ENCODE peak calls at places on chromosome 17, in four cellular contexts. W is activated T-cell treated with anti-CD3 and anti-CD28 coated beads, Interleukin-2, amount 50 U/mL, for 4 hours; T is stimulated activated CD4-positive, alpha-beta T cell treated with anti-CD3 and anti-CD28 coated beads, Interleukin-4, amount 100 ng/mL, for 48 hours; V is colonic mucosa. R is an unnamed sample.

GRCh38 chr17:30599424-30600061 is 122.3 kb downstream of the GOSR1 start:
- DNase-seq in W (no peak), T (no peak), V (peak), R (no peak)

GRCh38 chr17:3935140-3935542 is 18.9 kb upstream of the P2RX1 start:
- DNase-seq in W (no peak), T (no peak), V (peak), R (peak)

GRCh38 chr17:41910701-41911391 is 7.9 kb downstream of the ACLY start:
- DNase-seq in W (no peak), T (no peak), V (no peak), R (peak)

GRCh38 chr17:35028531-35029262 is 34.8 kb downstream of the RFFL start:
- DNase-seq in W (no peak), T (no peak), V (no peak), R (peak)

GRCh38 chr17:63838586-63839184 is 3.8 kb downstream of the SMARCD2 start:
- DNase-seq in W (no peak), T (no peak), V (peak), R (peak)

GRCh38 chr17:61487161-61487654 is 35.0 kb downstream of the TBX4 start:
- DNase-seq in W (no peak), T (no peak), V (no peak), R (no peak)

GRCh38 chr17:65594585-65594940 is 33.1 kb upstream of the AXIN2 start:
- DNase-seq in W (no peak), T (no peak), V (no peak), R (no peak)

GRCh38 chr17:83161298-83162034 is 82.1 kb downstream of the METRNL start:
- DNase-seq in W (no peak), T (no peak), V (no peak), R (no peak)

GRCh38 chr17:66645259-66645658 is 189.7 kb upstream of the CACNG5 start:
- DNase-seq in W (no peak), T (no peak), V (no peak), R (no peak)

GRCh38 chr17:50877838-50878237 is 11.7 kb upstream of the TOB1 start:
- DNase-seq in W (no peak), T (no peak), V (no peak), R (no peak)

GRCh38 chr17:58702708-58703107 is 10.3 kb downstream of the RAD51C start:
- DNase-seq in W (no peak), T (no peak), V (no peak), R (no peak)

GRCh38 chr17:66248285-66248684 is 19.1 kb upstream of the APOH start:
- DNase-seq in W (no peak), T (no peak), V (no peak), R (no peak)

GRCh38 chr17:76659928-76660614 is 16.5 kb upstream of the ST6GALNAC1 start:
- DNase-seq in W (no peak), T (no peak), V (peak), R (peak)

GRCh38 chr17:63478814-63479494 is 2.1 kb downstream of the ACE start:
- DNase-seq in W (peak), T (peak), V (peak), R (peak)

GRCh38 chr17:19346351-19347255 is 15.9 kb downstream of the B9D1 start:
- DNase-seq in W (no peak), T (no peak), V (peak), R (peak)

GRCh38 chr17:1882836-1883235 is 53.0 kb downstream of the RPA1 start:
- DNase-seq in W (peak), T (no peak), V (peak), R (peak)